ENCODE peak calls at places on chromosomes 3 and 15, in four cellular contexts. A is endothelial cell, N is RWPE1, H is MM.1S. Y is an unnamed sample.

GRCh38 chr3:124671123-124671522 is 59.1 kb upstream of the UMPS start:
- DNase-seq in A (no peak), N (no peak), H (no peak), Y (peak; percentile 44)

GRCh38 chr15:49436786-49437185 is 13.7 kb downstream of the FGF7 start:
- DNase-seq in A (no peak), N (no peak), H (no peak), Y (no peak)

GRCh38 chr3:183252973-183253363 is at the start of gene B3GNT5:
- DNase-seq in A (peak; percentile 12), N (peak; percentile 70), H (no peak), Y (peak; percentile 66)

GRCh38 chr3:149019581-149019980 is 28.2 kb downstream of the GYG1 start:
- DNase-seq in A (no peak), N (no peak), H (no peak), Y (no peak)

GRCh38 chr3:149490260-149490971 is 15.9 kb downstream of the TM4SF4 start:
- DNase-seq in A (no peak), N (no peak), H (no peak), Y (no peak)

GRCh38 chr3:150094150-150094932 is 123.6 kb upstream of the PFN2 start:
- DNase-seq in A (no peak), N (peak; percentile 71), H (peak; percentile 76), Y (no peak)

GRCh38 chr3:168384990-168385389 is 289.3 kb upstream of the GOLIM4 start:
- DNase-seq in A (no peak), N (no peak), H (no peak), Y (no peak)

GRCh38 chr3:126153695-126154360 is 26.6 kb downstream of the ALDH1L1 start:
- DNase-seq in A (no peak), N (no peak), H (no peak), Y (no peak)

GRCh38 chr15:43958894-43959330 is 132.1 kb downstream of the WDR76 start:
- DNase-seq in A (no peak), N (peak; percentile 5), H (no peak), Y (no peak)

GRCh38 chr15:44535509-44536297 is 1.2 kb upstream of the EIF3J start:
- DNase-seq in A (peak; percentile 22), N (peak; percentile 19), H (peak; percentile 66), Y (peak; percentile 57)

GRCh38 chr15:53114960-53115359 is 324.8 kb upstream of the ONECUT1 start:
- DNase-seq in A (no peak), N (no peak), H (no peak), Y (no peak)

GRCh38 chr15:77030928-77031375 is 36.0 kb downstream of the PSTPIP1 start:
- DNase-seq in A (peak; percentile 6), N (no peak), H (no peak), Y (no peak)

GRCh38 chr15:78003539-78004008 is 73.9 kb downstream of the TBC1D2B start:
- DNase-seq in A (no peak), N (no peak), H (no peak), Y (no peak)

GRCh38 chr15:39145854-39146253 is 435.0 kb upstream of the THBS1 start:
- DNase-seq in A (no peak), N (no peak), H (no peak), Y (no peak)

DNA sequence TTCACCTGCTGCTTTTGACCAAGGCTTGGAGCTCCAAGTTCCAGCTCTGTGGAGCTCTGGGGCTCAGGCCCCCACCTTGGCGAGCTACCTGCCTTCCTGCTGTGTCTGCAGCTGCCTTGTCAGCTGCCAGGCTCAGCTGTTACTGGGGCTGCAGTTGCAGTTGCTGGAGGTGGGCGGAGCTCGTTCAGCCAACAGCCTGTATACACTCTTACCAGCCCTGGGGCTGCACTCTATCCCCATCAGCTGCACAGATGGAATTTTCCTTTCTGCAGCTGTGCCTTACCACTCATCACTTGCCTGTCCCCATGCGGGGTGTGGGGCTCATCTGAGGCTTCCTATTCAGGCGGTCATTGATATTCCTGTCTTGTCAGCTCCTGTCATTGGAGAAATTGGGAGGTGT is 9.1 kb upstream of the SYN2 start:
- DNase-seq in A (no peak), N (no peak), H (peak; percentile 59), Y (no peak)
- TF ChIP-seq CTCF in A (no peak), N (no peak), H (no peak), Y (no peak)

GRCh38 chr3:197256104-197256503 is 42.3 kb downstream of the DLG1 start:
- DNase-seq in A (no peak), N (no peak), H (no peak), Y (no peak)
- TF ChIP-seq CTCF in A (no peak), N (no peak), H (no peak), Y (no peak)

GRCh38 chr3:165343185-165343584 is 147.0 kb upstream of the SLITRK3 start:
- DNase-seq in A (no peak), N (no peak), H (no peak), Y (no peak)

GRCh38 chr3:165336786-165337185 is 140.6 kb upstream of the SLITRK3 start:
- DNase-seq in A (no peak), N (no peak), H (no peak), Y (no peak)

DNA sequence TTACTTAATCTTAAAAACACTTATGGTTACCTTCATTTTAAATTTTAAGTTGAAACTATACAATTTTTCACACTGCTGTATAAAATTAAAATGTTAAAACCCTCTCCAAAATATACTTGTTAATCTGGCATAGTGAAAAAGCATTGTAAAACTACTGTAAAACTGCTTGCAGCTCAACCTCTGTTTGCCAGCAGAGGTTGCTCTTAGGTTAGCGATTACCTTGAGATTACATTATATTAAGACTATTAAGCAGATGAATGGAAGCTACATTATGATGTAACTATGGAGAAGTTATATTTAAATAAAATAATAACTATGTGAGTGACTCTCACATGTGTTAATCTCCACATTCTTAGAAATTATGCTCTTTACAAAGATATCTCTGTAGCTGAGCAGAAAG is 143.6 kb upstream of the SLITRK3 start:
- DNase-seq in A (no peak), N (peak; percentile 6), H (peak; percentile 62), Y (no peak)
- TF ChIP-seq CTCF in A (no peak), N (peak; percentile 42), H (peak; percentile 60), Y (no peak)

GRCh38 chr3:84965141-84965540 is 6.4 kb downstream of the CADM2 start:
- DNase-seq in A (peak; percentile 59), N (no peak), H (peak; percentile 31), Y (no peak)
- TF ChIP-seq CTCF in A (no peak), N (no peak), H (peak; percentile 31), Y (no peak)